ENCODE peak calls at places on chromosomes 16 and 17, in six cellular contexts. K, G, P, J, N and B are unnamed samples.
A peak's percentile ranks its signal among the peaks of the same experiment; 100 is the strongest.

GRCh38 chr16:11410382-11411058 is 65.3 kb downstream of the RMI2 start:
- DNase-seq in K (no peak), P (no peak), N (no peak), J (no peak), G (no peak), B (no peak)

GRCh38 chr16:10616744-10617640 is 36.6 kb upstream of the EMP2 start:
- DNase-seq in J (peak; percentile 31), P (peak; percentile 63), G (peak; percentile 96), N (no peak), K (peak; percentile 21), B (peak; percentile 61)

GRCh38 chr17:78372811-78373210 is 5.6 kb upstream of the PGS1 start:
- DNase-seq in N (no peak), G (no peak), P (no peak), K (no peak), J (no peak), B (no peak)

GRCh38 chr17:3744032-3744431 is 20.3 kb downstream of the HASPIN start:
- DNase-seq in N (no peak), G (no peak), J (no peak), K (no peak), P (no peak), B (no peak)

GRCh38 chr16:65667013-65667578 is 545.2 kb upstream of the CDH11 start:
- DNase-seq in N (no peak), J (no peak), P (no peak), K (no peak), G (peak; percentile 9), B (peak; percentile 30)

GRCh38 chr17:74373838-74374606 is 6.7 kb downstream of the GPR142 start:
- DNase-seq in K (no peak), J (no peak), G (peak; percentile 95), P (no peak), N (no peak), B (no peak)

GRCh38 chr17:14143678-14144077 is 74.4 kb downstream of the COX10 start:
- DNase-seq in P (no peak), G (no peak), K (no peak), N (no peak), J (no peak), B (no peak)

GRCh38 chr16:78605548-78606097 is 506.2 kb downstream of the WWOX start:
- DNase-seq in J (no peak), G (no peak), K (no peak), N (no peak), P (no peak), B (no peak)

GRCh38 chr17:12815642-12816141 is 26.4 kb downstream of the ARHGAP44 start:
- DNase-seq in N (peak; percentile 82), K (no peak), P (no peak), J (no peak), G (no peak), B (no peak)

GRCh38 chr16:71540-72341 is 690 bp downstream of the RHBDF1 start:
- DNase-seq in K (peak; percentile 64), G (peak; percentile 41), P (peak; percentile 85), J (peak; percentile 78), N (no peak), B (peak; percentile 97)

GRCh38 chr17:58189436-58190146 is 2.9 kb upstream of the EPX start:
- DNase-seq in J (no peak), K (peak; percentile 26), P (no peak), G (no peak), N (no peak), B (no peak)

GRCh38 chr17:66583112-66583748 is 251.7 kb upstream of the CACNG5 start:
- DNase-seq in K (no peak), J (no peak), P (no peak), N (no peak), G (no peak), B (no peak)

GRCh38 chr16:3101018-3101840 is 2.1 kb upstream of the ZSCAN10 start:
- DNase-seq in G (peak; percentile 65), N (no peak), J (peak; percentile 61), P (peak; percentile 68), K (peak; percentile 44), B (peak; percentile 90)

GRCh38 chr17:80187493-80187892 is 17.7 kb downstream of the CARD14 start:
- DNase-seq in G (no peak), J (no peak), K (peak; percentile 59), P (no peak), N (no peak), B (no peak)

GRCh38 chr17:66313995-66314659 is 11.7 kb downstream of the PRKCA start:
- DNase-seq in K (no peak), N (no peak), J (no peak), P (no peak), G (no peak), B (no peak)

GRCh38 chr17:55208078-55208812 is 56.5 kb upstream of the HLF start:
- DNase-seq in P (no peak), J (no peak), K (no peak), G (no peak), N (no peak), B (no peak)

GRCh38 chr16:79639576-79640311 is 39.2 kb upstream of the MAF start:
- DNase-seq in K (no peak), N (no peak), J (no peak), G (no peak), P (no peak), B (no peak)

GRCh38 chr16:83878838-83879237 is 20.1 kb upstream of the MLYCD start:
- DNase-seq in J (no peak), G (peak; percentile 59), K (no peak), P (no peak), N (no peak), B (peak; percentile 81)

GRCh38 chr16:71723537-71724319 is 773 bp downstream of the PHLPP2 start:
- DNase-seq in K (peak; percentile 96), J (peak; percentile 74), P (peak; percentile 86), G (peak; percentile 49), N (no peak), B (peak; percentile 85)

GRCh38 chr16:48105976-48106375 is 49.8 kb downstream of the ABCC12 start:
- DNase-seq in G (no peak), K (no peak), P (no peak), J (no peak), N (no peak), B (no peak)

GRCh38 chr17:61158372-61158771 is 241.3 kb upstream of the TBX2 start:
- DNase-seq in J (no peak), N (no peak), P (no peak), K (no peak), G (no peak), B (no peak)

GRCh38 chr17:45409659-45410076 is 23.0 kb downstream of the ARHGAP27 start:
- DNase-seq in P (no peak), K (no peak), G (no peak), N (no peak), J (no peak), B (no peak)

GRCh38 chr17:29677139-29677834 is 54.6 kb upstream of the CORO6 start:
- DNase-seq in J (no peak), N (no peak), G (no peak), P (no peak), K (no peak), B (no peak)

GRCh38 chr16:66516172-66516807 is 33.6 kb downstream of the TK2 start:
- DNase-seq in G (no peak), K (no peak), J (no peak), P (no peak), N (no peak), B (no peak)

GRCh38 chr16:66271074-66272060 is 95.1 kb upstream of the CDH5 start:
- DNase-seq in P (no peak), G (no peak), N (no peak), K (no peak), J (no peak), B (no peak)

GRCh38 chr17:61837175-61838051 is 25.9 kb downstream of the BRIP1 start:
- DNase-seq in G (peak; percentile 54), J (peak; percentile 51), P (no peak), N (peak; percentile 17), K (peak; percentile 45), B (peak; percentile 83)

GRCh38 chr16:70267516-70267915 is 15.8 kb upstream of the EXOSC6 start:
- DNase-seq in P (peak; percentile 69), N (no peak), G (peak; percentile 72), K (peak; percentile 43), J (peak; percentile 61), B (peak; percentile 85)

GRCh38 chr16:79089735-79090284 is 510.7 kb downstream of the MAF start:
- DNase-seq in P (no peak), N (peak; percentile 9), G (no peak), J (no peak), K (no peak), B (no peak)

GRCh38 chr17:45641541-45641940 is 142.6 kb upstream of the CRHR1 start:
- DNase-seq in J (no peak), G (no peak), P (no peak), N (no peak), K (no peak), B (no peak)

GRCh38 chr17:83067071-83067717 is 12.2 kb upstream of the METRNL start:
- DNase-seq in N (no peak), J (no peak), G (no peak), K (no peak), P (peak; percentile 30), B (no peak)

DNA sequence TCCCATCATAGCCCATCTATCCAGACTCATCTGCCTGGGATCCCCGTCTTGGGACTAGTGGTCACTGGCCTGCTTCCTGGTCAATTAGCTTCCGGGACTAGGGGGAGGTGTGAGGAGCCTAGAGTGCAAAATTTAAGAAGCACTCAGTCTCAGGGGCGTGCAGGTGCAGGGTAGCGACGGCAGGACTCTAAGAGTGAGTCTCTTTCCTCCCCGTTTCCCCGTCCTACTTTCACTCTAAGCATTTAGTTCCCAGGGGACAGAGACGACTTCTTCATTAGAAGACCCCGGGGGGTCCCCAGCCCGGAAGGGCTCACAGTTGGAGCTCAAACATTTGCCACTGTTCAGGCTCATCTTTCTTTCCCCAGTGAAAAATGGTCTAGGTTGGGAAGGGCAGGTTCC is 677 bp upstream of the ZNHIT3 start:
- DNase-seq in N (no peak), K (no peak), P (no peak), J (peak; percentile 31), G (no peak), B (peak; percentile 65)
- TF ChIP-seq CREB1 in N (no peak), K (no peak), P (no peak), J (no peak), G (no peak), B (no peak)

DNA sequence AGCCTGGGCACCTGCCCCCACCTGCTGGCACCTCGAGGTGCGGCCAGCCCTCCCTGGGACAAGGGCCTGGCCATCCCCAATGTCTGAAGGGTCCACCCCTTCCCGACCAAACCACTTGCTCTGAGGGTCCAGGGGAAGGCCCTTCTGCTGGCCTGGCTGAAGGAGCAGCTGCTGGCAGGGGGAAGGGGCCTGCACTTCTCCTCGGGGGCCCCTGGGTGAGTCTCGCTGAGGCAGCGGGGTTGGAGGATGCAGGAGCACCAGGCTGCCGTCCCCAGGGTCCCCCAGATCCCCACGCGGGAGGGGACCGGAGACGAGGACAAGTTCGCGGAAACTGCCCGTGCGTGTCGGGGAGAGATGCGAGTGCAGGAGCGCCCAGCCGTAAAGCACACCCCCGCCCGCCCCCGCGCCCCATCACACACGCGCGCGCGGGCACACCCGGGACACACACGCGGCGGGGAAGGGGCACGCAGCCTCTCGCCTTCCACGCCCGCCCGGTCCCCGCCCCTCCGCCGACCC is 725 bp upstream of the CACNA1H start:
- DNase-seq in N (no peak), P (peak; percentile 69), J (peak; percentile 54), K (no peak), G (no peak), B (peak; percentile 67)
- TF ChIP-seq CREB1 in N (no peak), P (no peak), J (no peak), K (no peak), G (no peak), B (no peak)

GRCh38 chr16:29808219-29808900 is 2.0 kb downstream of the MAZ start:
- DNase-seq in J (no peak), N (no peak), K (no peak), P (no peak), G (no peak), B (no peak)
- TF ChIP-seq CREB1 in J (no peak), N (no peak), K (no peak), P (no peak), G (no peak), B (no peak)

GRCh38 chr17:41419712-41420111 is 4.7 kb downstream of the KRT37 start:
- DNase-seq in G (no peak), N (no peak), P (no peak), K (no peak), J (no peak), B (no peak)
- TF ChIP-seq CREB1 in G (no peak), N (no peak), P (no peak), K (no peak), J (no peak), B (no peak)